ENCODE peak calls at places on chromosomes 7 and 10, in five cellular contexts. One of them, this sample, is unnamed. For H3K4me1, the result is how much of the 10 kb centered on the place peaks cover.

GRCh38 chr10:69883256-69883655 is 81.5 kb downstream of the COL13A1 start:
- DNase-seq in hepatocyte: peak
- DNase-seq in psoas muscle: no peak
- DNase-seq in transverse colon: peak
- DNase-seq in heart right ventricle: no peak
- DNase-seq in this sample: peak

GRCh38 chr7:4151524-4151923 is 530.6 kb upstream of the FOXK1 start:
- DNase-seq in hepatocyte: no peak
- DNase-seq in psoas muscle: no peak
- DNase-seq in transverse colon: no peak
- DNase-seq in heart right ventricle: no peak
- DNase-seq in this sample: no peak

GRCh38 chr7:18597759-18598158 is 102.2 kb downstream of the HDAC9 start:
- DNase-seq in hepatocyte: no peak
- DNase-seq in psoas muscle: no peak
- DNase-seq in transverse colon: no peak
- DNase-seq in heart right ventricle: no peak
- DNase-seq in this sample: no peak

GRCh38 chr7:90825779-90826178 is 229.7 kb downstream of the CDK14 start:
- DNase-seq in hepatocyte: no peak
- DNase-seq in psoas muscle: no peak
- DNase-seq in transverse colon: no peak
- DNase-seq in heart right ventricle: no peak
- DNase-seq in this sample: no peak

GRCh38 chr10:3672220-3672619 is 112.8 kb downstream of the KLF6 start:
- DNase-seq in hepatocyte: no peak
- DNase-seq in psoas muscle: no peak
- DNase-seq in transverse colon: no peak
- DNase-seq in heart right ventricle: no peak
- DNase-seq in this sample: no peak

GRCh38 chr7:112204776-112205347 is 1.3 kb downstream of the DOCK4 start:
- DNase-seq in hepatocyte: peak
- DNase-seq in psoas muscle: no peak
- DNase-seq in transverse colon: no peak
- DNase-seq in heart right ventricle: no peak
- DNase-seq in this sample: no peak

GRCh38 chr7:155011081-155011480 is 8.2 kb upstream of the PAXIP1 start:
- DNase-seq in hepatocyte: no peak
- DNase-seq in psoas muscle: no peak
- DNase-seq in transverse colon: no peak
- DNase-seq in heart right ventricle: no peak
- DNase-seq in this sample: no peak

GRCh38 chr10:49280001-49280408 is 19.0 kb upstream of the C10orf71 start:
- DNase-seq in hepatocyte: no peak
- DNase-seq in psoas muscle: no peak
- DNase-seq in transverse colon: no peak
- DNase-seq in heart right ventricle: no peak
- DNase-seq in this sample: no peak

GRCh38 chr7:29891766-29892165 is 85.5 kb downstream of the WIPF3 start:
- DNase-seq in hepatocyte: no peak
- DNase-seq in psoas muscle: no peak
- DNase-seq in transverse colon: no peak
- DNase-seq in heart right ventricle: no peak
- DNase-seq in this sample: no peak

GRCh38 chr7:2560175-2560695 is 1.5 kb downstream of the IQCE start:
- DNase-seq in hepatocyte: no peak
- DNase-seq in psoas muscle: no peak
- DNase-seq in transverse colon: no peak
- DNase-seq in heart right ventricle: no peak
- DNase-seq in this sample: no peak

GRCh38 chr7:25885057-25885576 is 266.9 kb upstream of the NFE2L3 start:
- DNase-seq in hepatocyte: no peak
- DNase-seq in psoas muscle: no peak
- DNase-seq in transverse colon: no peak
- DNase-seq in heart right ventricle: no peak
- DNase-seq in this sample: no peak

GRCh38 chr10:47048533-47048905 is 137.3 kb downstream of the PTPN20 start:
- DNase-seq in hepatocyte: no peak
- DNase-seq in psoas muscle: peak
- DNase-seq in transverse colon: no peak
- DNase-seq in heart right ventricle: no peak
- DNase-seq in this sample: peak

GRCh38 chr7:44978511-44979366 is at the start of gene MYO1G:
- DNase-seq in hepatocyte: no peak
- DNase-seq in psoas muscle: peak
- DNase-seq in transverse colon: peak
- DNase-seq in heart right ventricle: peak
- DNase-seq in this sample: peak

GRCh38 chr7:117458977-117459583 is 20.7 kb upstream of the CFTR start:
- DNase-seq in hepatocyte: peak
- DNase-seq in psoas muscle: no peak
- DNase-seq in transverse colon: no peak
- DNase-seq in heart right ventricle: no peak
- DNase-seq in this sample: no peak

GRCh38 chr7:50677279-50677996 is 105.3 kb downstream of the GRB10 start:
- DNase-seq in hepatocyte: no peak
- DNase-seq in psoas muscle: no peak
- DNase-seq in transverse colon: no peak
- DNase-seq in heart right ventricle: no peak
- DNase-seq in this sample: peak

GRCh38 chr7:35802649-35803048 is 1.8 kb downstream of the SEPTIN7 start:
- DNase-seq in hepatocyte: no peak
- DNase-seq in psoas muscle: no peak
- DNase-seq in transverse colon: no peak
- DNase-seq in heart right ventricle: no peak
- DNase-seq in this sample: no peak

GRCh38 chr10:59181668-59182067 is 5.2 kb downstream of the PHYHIPL start:
- DNase-seq in hepatocyte: peak
- DNase-seq in psoas muscle: no peak
- DNase-seq in transverse colon: no peak
- DNase-seq in heart right ventricle: no peak
- DNase-seq in this sample: peak

GRCh38 chr10:102421645-102422585 is 1.3 kb downstream of the FBXL15 start:
- DNase-seq in hepatocyte: peak
- DNase-seq in psoas muscle: no peak
- DNase-seq in transverse colon: peak
- DNase-seq in heart right ventricle: no peak
- DNase-seq in this sample: peak

GRCh38 chr7:157158400-157158799 is 19.7 kb downstream of the UBE3C start:
- DNase-seq in hepatocyte: no peak
- DNase-seq in psoas muscle: no peak
- DNase-seq in transverse colon: no peak
- DNase-seq in heart right ventricle: no peak
- DNase-seq in this sample: no peak

GRCh38 chr10:122459586-122460273 is 1.6 kb upstream of the HTRA1 start:
- DNase-seq in hepatocyte: no peak
- DNase-seq in psoas muscle: no peak
- DNase-seq in transverse colon: no peak
- DNase-seq in heart right ventricle: no peak
- DNase-seq in this sample: no peak

GRCh38 chr7:100163871-100164270 is 4.5 kb downstream of the GAL3ST4 start:
- DNase-seq in hepatocyte: no peak
- DNase-seq in psoas muscle: no peak
- DNase-seq in transverse colon: no peak
- DNase-seq in heart right ventricle: no peak
- DNase-seq in this sample: no peak

GRCh38 chr10:107139237-107139636 is 25.3 kb downstream of the SORCS1 start:
- DNase-seq in hepatocyte: no peak
- DNase-seq in psoas muscle: no peak
- DNase-seq in transverse colon: no peak
- DNase-seq in heart right ventricle: no peak
- DNase-seq in this sample: no peak
- TF ChIP-seq CTCF in hepatocyte: no peak
- TF ChIP-seq CTCF in psoas muscle: no peak
- TF ChIP-seq CTCF in transverse colon: no peak
- TF ChIP-seq CTCF in heart right ventricle: no peak
- TF ChIP-seq CTCF in this sample: peak

GRCh38 chr10:114362831-114363355 is 41.4 kb downstream of the AFAP1L2 start:
- DNase-seq in hepatocyte: no peak
- DNase-seq in psoas muscle: no peak
- DNase-seq in transverse colon: no peak
- DNase-seq in heart right ventricle: no peak
- DNase-seq in this sample: no peak
- H3K4me1 ChIP-seq in hepatocyte: under half
- H3K4me1 ChIP-seq in psoas muscle: under half
- H3K4me1 ChIP-seq in transverse colon: under half
- H3K4me1 ChIP-seq in heart right ventricle: under half
- H3K4me1 ChIP-seq in this sample: under half

DNA sequence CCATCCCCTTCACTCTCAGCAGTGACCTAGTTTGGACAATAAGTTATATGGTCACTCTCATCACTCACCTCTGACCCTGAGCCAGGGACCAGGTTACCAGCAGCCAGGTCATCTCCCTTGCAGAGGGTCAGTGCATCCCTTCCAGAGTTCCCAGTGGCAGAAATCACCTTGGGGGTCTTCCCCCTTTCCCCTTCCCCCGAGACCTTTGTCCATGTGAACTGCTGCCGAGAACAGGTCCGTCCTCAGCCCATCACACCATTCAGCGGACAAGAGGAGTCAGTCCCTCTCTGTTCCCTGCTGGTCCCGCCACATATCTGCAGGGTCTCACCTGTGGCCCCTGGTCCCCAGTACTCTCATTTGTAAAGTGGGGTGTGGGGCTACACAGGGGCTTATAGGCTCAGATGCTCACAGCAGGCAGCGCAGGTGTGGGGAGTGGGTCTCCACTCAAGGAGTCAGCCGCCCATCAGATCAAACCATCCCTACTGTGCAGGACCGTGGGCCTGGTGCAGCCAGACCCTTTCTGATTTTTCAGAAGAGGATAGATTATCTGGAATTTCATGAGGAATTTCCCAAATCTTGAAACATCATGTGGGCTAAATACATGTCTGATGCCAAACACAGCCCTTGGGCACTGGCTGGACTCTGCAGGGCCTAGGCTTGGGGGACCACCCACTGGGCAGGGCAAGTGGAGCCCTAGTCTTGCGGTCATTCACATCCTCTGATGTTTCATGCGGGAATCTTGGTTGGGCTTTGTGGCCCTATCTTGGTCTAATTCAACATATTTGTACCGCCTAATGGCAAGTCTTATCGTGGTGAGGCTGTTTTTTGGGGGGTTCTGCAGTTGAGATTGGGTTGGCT is 6.4 kb downstream of the DEPP1 start:
- DNase-seq in hepatocyte: no peak
- DNase-seq in psoas muscle: no peak
- DNase-seq in transverse colon: no peak
- DNase-seq in heart right ventricle: no peak
- DNase-seq in this sample: no peak
- TF ChIP-seq CTCF in hepatocyte: no peak
- TF ChIP-seq CTCF in psoas muscle: no peak
- TF ChIP-seq CTCF in transverse colon: no peak
- TF ChIP-seq CTCF in heart right ventricle: no peak
- TF ChIP-seq CTCF in this sample: no peak

DNA sequence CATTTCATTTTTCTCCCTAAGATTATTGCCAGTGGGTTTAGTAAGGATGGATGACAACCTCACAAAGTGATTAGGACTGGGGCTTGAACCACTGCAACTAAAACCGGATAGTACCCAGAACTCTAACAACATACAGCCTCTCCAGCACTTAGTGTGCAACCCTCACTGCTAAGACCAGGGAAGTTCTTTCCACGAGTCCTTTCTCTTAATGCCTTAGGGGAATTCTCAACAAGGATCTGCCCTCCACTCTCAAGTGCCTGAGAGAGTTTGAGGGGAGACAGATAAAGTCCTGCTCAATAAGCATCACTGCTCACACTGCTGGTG is 104.6 kb downstream of the NRP1 start:
- DNase-seq in hepatocyte: no peak
- DNase-seq in psoas muscle: no peak
- DNase-seq in transverse colon: no peak
- DNase-seq in heart right ventricle: no peak
- DNase-seq in this sample: no peak
- H3K4me1 ChIP-seq in hepatocyte: under half
- H3K4me1 ChIP-seq in psoas muscle: under half
- H3K4me1 ChIP-seq in transverse colon: under half
- H3K4me1 ChIP-seq in heart right ventricle: half or more
- H3K4me1 ChIP-seq in this sample: under half

DNA sequence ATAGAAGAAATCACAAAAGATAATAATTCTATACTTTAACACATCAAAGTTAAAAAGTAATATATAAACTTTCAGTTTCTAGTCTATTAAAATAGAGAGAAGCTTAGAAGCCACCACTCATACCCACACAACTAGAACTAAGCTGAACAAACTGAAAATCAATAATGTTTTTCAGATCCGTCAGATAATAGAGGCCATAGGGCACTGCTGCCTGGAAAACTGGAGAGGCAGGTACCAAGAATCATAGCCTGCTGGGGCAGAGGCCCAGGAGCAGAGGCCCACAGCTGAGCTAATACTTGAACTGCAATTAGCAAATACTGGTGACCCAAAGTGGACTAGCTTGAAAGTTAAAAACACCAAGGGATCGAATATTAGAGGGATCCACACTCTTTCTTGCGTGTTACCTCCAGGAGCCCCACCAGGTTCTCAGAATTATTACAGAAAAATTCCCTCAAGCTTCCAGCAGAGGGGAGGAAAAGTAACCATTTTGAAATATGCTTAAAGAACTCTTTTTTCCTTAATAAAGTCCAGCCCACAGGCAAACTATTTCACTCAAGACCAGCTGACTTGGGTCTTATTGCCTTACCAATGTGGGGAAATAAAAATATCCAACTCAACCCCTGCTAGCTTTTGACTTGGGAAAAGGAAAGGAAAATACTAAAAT is 774.1 kb upstream of the IGFBP3 start:
- DNase-seq in hepatocyte: peak
- DNase-seq in psoas muscle: no peak
- DNase-seq in transverse colon: no peak
- DNase-seq in heart right ventricle: no peak
- DNase-seq in this sample: no peak
- TF ChIP-seq CTCF in hepatocyte: peak
- TF ChIP-seq CTCF in psoas muscle: no peak
- TF ChIP-seq CTCF in transverse colon: no peak
- TF ChIP-seq CTCF in heart right ventricle: no peak
- TF ChIP-seq CTCF in this sample: peak